ENCODE peak calls at places on chromosomes 2 and 18, in eight cellular contexts. E is pancreas, R is IMR-90, O is A549, J is stomach, T is heart right ventricle, W is upper lobe of right lung, Z is tibial nerve. K is an unnamed sample. For H3K4me1, the result is how much of the 10 kb centered on the place peaks cover.

GRCh38 chr2:56347881-56348280 is 164.1 kb downstream of the CCDC85A start:
- DNase-seq in E (no peak), R (no peak), O (no peak), J (no peak), T (no peak), W (no peak), Z (no peak), K (no peak)

GRCh38 chr18:52682260-52682659 is 342.3 kb downstream of the DCC start:
- DNase-seq in E (no peak), R (no peak), O (no peak), J (no peak), T (no peak), W (no peak), Z (no peak), K (no peak)

GRCh38 chr2:27723372-27724144 is 48.0 kb upstream of the MRPL33 start:
- DNase-seq in E (peak), R (peak), O (peak), J (peak), T (peak), W (peak), Z (peak), K (peak)

GRCh38 chr2:185208261-185208660 is 530.3 kb upstream of the FSIP2 start:
- DNase-seq in E (no peak), R (no peak), O (peak), J (peak), T (no peak), W (no peak), Z (peak), K (no peak)

GRCh38 chr18:46226461-46226860 is 122.3 kb downstream of the HAUS1 start:
- DNase-seq in E (no peak), R (peak), O (no peak), J (no peak), T (no peak), W (no peak), Z (no peak), K (no peak)

GRCh38 chr2:68993660-68994059 is 19.2 kb downstream of the GKN1 start:
- DNase-seq in E (no peak), R (no peak), O (no peak), J (no peak), T (no peak), W (no peak), Z (no peak), K (no peak)

GRCh38 chr18:54360406-54360805 is 2.7 kb downstream of the C18orf54 start:
- DNase-seq in E (no peak), R (peak), O (no peak), J (no peak), T (no peak), W (no peak), Z (no peak), K (no peak)

GRCh38 chr2:177633910-177634294 is 241.3 kb downstream of the AGPS start:
- DNase-seq in E (no peak), R (no peak), O (no peak), J (no peak), T (peak), W (no peak), Z (no peak), K (no peak)

GRCh38 chr2:102801098-102801718 is 39.4 kb downstream of the TMEM182 start:
- DNase-seq in E (no peak), R (peak), O (peak), J (no peak), T (peak), W (no peak), Z (no peak), K (no peak)

GRCh38 chr18:50711401-50711800 is 108.4 kb downstream of the MRO start:
- DNase-seq in E (no peak), R (no peak), O (no peak), J (no peak), T (no peak), W (no peak), Z (no peak), K (no peak)

GRCh38 chr2:67666386-67667053 is 269.4 kb downstream of the ETAA1 start:
- DNase-seq in E (no peak), R (peak), O (no peak), J (no peak), T (peak), W (no peak), Z (no peak), K (peak)

GRCh38 chr2:216698895-216699294 is 3.5 kb upstream of the IGFBP5 start:
- DNase-seq in E (no peak), R (peak), O (peak), J (no peak), T (peak), W (no peak), Z (peak), K (no peak)

GRCh38 chr2:79103199-79103598 is 15.4 kb upstream of the REG1B start:
- DNase-seq in E (no peak), R (no peak), O (no peak), J (no peak), T (no peak), W (no peak), Z (no peak), K (no peak)

GRCh38 chr2:230153390-230153976 is 66.3 kb downstream of the SP110 start:
- DNase-seq in E (no peak), R (no peak), O (no peak), J (no peak), T (no peak), W (no peak), Z (no peak), K (no peak)

GRCh38 chr18:31684279-31685096 is at the start of gene B4GALT6:
- DNase-seq in E (peak), R (no peak), O (peak), J (no peak), T (peak), W (peak), Z (no peak), K (no peak)

GRCh38 chr2:181203916-181204315 is 223.5 kb downstream of the UBE2E3 start:
- DNase-seq in E (no peak), R (peak), O (no peak), J (no peak), T (no peak), W (no peak), Z (no peak), K (no peak)

GRCh38 chr2:119548516-119549120 is 4.4 kb downstream of the CFAP221 start:
- DNase-seq in E (no peak), R (no peak), O (no peak), J (no peak), T (no peak), W (no peak), Z (no peak), K (no peak)

GRCh38 chr2:179239194-179239593 is 25.4 kb downstream of the SESTD1 start:
- DNase-seq in E (no peak), R (peak), O (peak), J (no peak), T (no peak), W (no peak), Z (no peak), K (no peak)

GRCh38 chr2:38464971-38465788 is 88.1 kb upstream of the ATL2 start:
- DNase-seq in E (no peak), R (no peak), O (no peak), J (no peak), T (no peak), W (no peak), Z (no peak), K (no peak)

GRCh38 chr2:52810460-52810859 is 957.1 kb upstream of the CHAC2 start:
- DNase-seq in E (no peak), R (peak), O (peak), J (no peak), T (no peak), W (no peak), Z (no peak), K (no peak)

GRCh38 chr2:179909845-179910734 is 48.7 kb upstream of the ZNF385B start:
- DNase-seq in E (no peak), R (no peak), O (no peak), J (no peak), T (no peak), W (no peak), Z (no peak), K (no peak)

GRCh38 chr2:200367155-200367554 is 60.7 kb downstream of the SPATS2L start:
- DNase-seq in E (no peak), R (no peak), O (peak), J (no peak), T (no peak), W (no peak), Z (peak), K (no peak)

GRCh38 chr2:238655974-238656722 is 191.7 kb upstream of the TWIST2 start:
- DNase-seq in E (no peak), R (no peak), O (no peak), J (no peak), T (no peak), W (no peak), Z (no peak), K (no peak)

GRCh38 chr2:238345286-238345968 is 25.1 kb downstream of the TRAF3IP1 start:
- DNase-seq in E (no peak), R (no peak), O (no peak), J (no peak), T (no peak), W (no peak), Z (no peak), K (no peak)

GRCh38 chr18:51236225-51236624 is 38.7 kb upstream of the MEX3C start:
- DNase-seq in E (no peak), R (peak), O (peak), J (no peak), T (no peak), W (no peak), Z (no peak), K (no peak)

GRCh38 chr2:1046067-1046466 is 95.4 kb downstream of the SNTG2 start:
- DNase-seq in E (no peak), R (no peak), O (no peak), J (no peak), T (no peak), W (no peak), Z (no peak), K (no peak)

GRCh38 chr2:30862054-30862651 is 54.9 kb upstream of the CAPN13 start:
- DNase-seq in E (peak), R (peak), O (peak), J (peak), T (peak), W (no peak), Z (peak), K (no peak)

GRCh38 chr2:208373460-208374089 is 33.0 kb upstream of the PTH2R start:
- DNase-seq in E (no peak), R (peak), O (peak), J (no peak), T (peak), W (no peak), Z (peak), K (peak)

GRCh38 chr2:190551928-190552327 is 17.4 kb upstream of the NEMP2 start:
- DNase-seq in E (no peak), R (no peak), O (no peak), J (no peak), T (no peak), W (no peak), Z (no peak), K (no peak)

GRCh38 chr2:25161055-25161781 is 7.2 kb downstream of the POMC start:
- DNase-seq in E (peak), R (peak), O (no peak), J (peak), T (peak), W (peak), Z (no peak), K (peak)

GRCh38 chr2:145875011-145875410 is 1355.1 kb upstream of the ZEB2 start:
- DNase-seq in E (no peak), R (no peak), O (no peak), J (no peak), T (no peak), W (no peak), Z (no peak), K (no peak)

GRCh38 chr2:85273732-85274731 is 53.8 kb downstream of the TGOLN2 start:
- DNase-seq in E (no peak), R (peak), O (peak), J (no peak), T (no peak), W (no peak), Z (no peak), K (peak)

DNA sequence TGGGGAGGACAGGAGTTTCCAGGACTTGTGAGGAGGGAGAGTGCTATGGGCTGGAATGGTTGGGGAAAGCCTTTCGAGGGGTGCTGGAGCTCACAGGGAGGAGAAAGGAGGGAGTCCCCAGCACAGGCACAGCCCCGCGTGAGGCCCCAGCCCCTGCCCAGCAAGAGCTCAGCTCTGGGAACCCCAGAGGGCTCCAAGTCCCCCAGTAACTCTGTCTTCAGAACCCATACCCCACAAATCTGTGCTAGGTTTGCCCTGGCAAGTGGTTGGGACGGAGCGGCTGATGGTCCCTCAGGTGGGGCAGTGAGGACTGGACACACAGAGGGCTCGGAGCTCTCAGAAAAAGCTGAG is 75.4 kb downstream of the SFXN5 start:
- DNase-seq in E (no peak), R (no peak), O (no peak), J (peak), T (no peak), W (peak), Z (no peak), K (peak)
- H3K27ac ChIP-seq in E (no peak), R (no peak), O (no peak), J (no peak), T (no peak), W (no peak), Z (no peak), K (no peak)

GRCh38 chr18:27415495-27415894 is 230.4 kb upstream of the CHST9 start:
- DNase-seq in E (no peak), R (no peak), O (no peak), J (no peak), T (no peak), W (no peak), Z (no peak), K (no peak)

GRCh38 chr18:27414691-27415090 is 229.6 kb upstream of the CHST9 start:
- DNase-seq in E (no peak), R (no peak), O (no peak), J (no peak), T (no peak), W (no peak), Z (no peak), K (no peak)

GRCh38 chr18:27411911-27412310 is 226.8 kb upstream of the CHST9 start:
- DNase-seq in E (no peak), R (no peak), O (no peak), J (no peak), T (no peak), W (no peak), Z (no peak), K (no peak)

GRCh38 chr18:27413495-27414401 is 228.6 kb upstream of the CHST9 start:
- DNase-seq in E (no peak), R (no peak), O (no peak), J (no peak), T (peak), W (no peak), Z (peak), K (no peak)

DNA sequence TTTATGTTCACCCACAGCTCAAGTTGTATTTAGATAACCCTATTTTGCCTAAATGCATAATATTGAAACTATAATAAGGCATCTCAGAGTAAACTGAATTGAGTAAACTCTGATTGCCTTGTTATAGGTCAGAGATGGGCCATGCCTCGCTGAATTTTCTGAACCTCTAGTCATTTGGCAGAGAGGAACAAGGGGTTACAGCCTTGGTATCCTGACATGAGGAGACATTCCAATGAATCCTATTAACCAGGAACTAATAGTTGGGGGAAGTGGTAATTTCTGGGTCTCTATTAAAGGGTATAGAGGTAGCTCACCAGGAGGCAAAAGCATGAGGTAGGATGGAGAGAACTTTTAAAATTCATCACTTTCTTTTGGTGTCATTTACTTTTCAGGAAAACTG is 227.4 kb upstream of the CHST9 start:
- DNase-seq in E (no peak), R (no peak), O (no peak), J (no peak), T (no peak), W (no peak), Z (no peak), K (no peak)
- H3K4me3 ChIP-seq in E (no peak), R (no peak), O (no peak), J (no peak), T (no peak), W (no peak), Z (no peak), K (no peak)

GRCh38 chr18:68800075-68800474 is 2.2 kb downstream of the CCDC102B start:
- DNase-seq in E (no peak), R (no peak), O (no peak), J (no peak), T (no peak), W (no peak), Z (no peak), K (no peak)
- H3K4me1 ChIP-seq in E (under half), R (under half), O (under half), J (under half), T (under half), W (under half), Z (under half), K (under half)

DNA sequence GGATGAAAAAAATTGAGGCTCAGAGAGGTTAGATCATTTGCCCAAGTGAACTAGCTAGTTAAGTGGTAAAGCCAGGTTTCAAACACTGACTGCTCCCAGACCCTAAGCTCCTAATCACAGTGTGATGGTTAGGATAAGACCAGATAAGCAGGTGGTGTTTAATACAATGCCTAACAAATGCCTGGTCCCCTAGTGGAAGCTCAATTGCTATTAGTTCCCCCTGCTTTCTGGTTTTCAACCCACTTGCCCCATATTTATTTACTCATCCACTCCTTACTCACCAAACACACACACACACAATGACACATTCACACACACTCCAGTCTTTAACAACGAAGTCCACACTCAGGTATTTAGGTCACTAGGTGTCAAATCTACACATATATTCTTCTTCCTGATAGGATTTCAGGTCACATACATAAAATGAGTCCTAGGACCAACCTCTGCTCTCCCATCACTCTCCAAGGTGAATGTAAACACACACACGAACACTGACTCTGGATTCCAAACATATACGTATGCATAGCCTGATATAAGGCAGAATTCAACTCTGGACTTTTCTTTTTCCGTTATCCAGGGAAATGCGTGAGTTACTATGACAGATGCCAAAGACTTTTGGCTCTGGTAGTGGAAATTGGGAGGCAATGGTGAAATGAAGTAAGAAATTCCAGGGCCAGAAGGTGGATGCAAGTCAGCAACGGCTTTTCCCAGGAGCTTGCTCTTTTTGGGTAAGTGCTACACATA is 73.6 kb upstream of the TSPYL6 start:
- DNase-seq in E (no peak), R (peak), O (no peak), J (no peak), T (peak), W (no peak), Z (no peak), K (no peak)
- H3K27ac ChIP-seq in E (peak), R (no peak), O (no peak), J (peak), T (peak), W (peak), Z (peak), K (peak)

DNA sequence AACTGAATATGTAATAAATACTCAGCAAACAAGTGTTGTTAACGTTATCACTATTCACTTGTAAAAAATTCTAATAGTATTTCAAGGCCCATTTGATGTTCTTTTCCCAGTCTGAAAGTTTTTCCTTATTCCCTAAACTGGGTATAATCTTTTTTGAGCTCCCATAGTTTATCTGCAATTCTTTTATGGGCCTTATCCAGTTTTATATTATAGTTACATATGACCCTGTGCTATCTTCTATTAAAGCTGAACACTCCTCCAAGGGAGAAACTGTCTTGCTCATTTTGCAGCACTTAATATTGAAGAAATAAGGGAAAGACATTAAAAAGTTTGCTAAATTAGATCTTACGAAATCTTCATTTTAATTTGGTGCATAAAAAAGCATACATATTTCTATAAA is 13.9 kb downstream of the PELI1 start:
- DNase-seq in E (no peak), R (no peak), O (no peak), J (no peak), T (no peak), W (no peak), Z (no peak), K (no peak)
- H3K4me3 ChIP-seq in E (no peak), R (no peak), O (no peak), J (no peak), T (no peak), W (no peak), Z (no peak), K (no peak)

GRCh38 chr18:13218376-13219011 is at the start of gene LDLRAD4:
- DNase-seq in E (peak), R (no peak), O (no peak), J (peak), T (peak), W (no peak), Z (no peak), K (peak)
- H3K4me1 ChIP-seq in E (under half), R (under half), O (under half), J (under half), T (half or more), W (under half), Z (half or more), K (under half)